ENCODE peak calls at places on chromosomes 3 and 15, in five cellular contexts. One of them, this sample, is unnamed.

GRCh38 chr3:73546961-73547360 is 77.8 kb downstream of the PDZRN3 start:
- DNase-seq in T follicular helper cell: no peak
- DNase-seq in RPMI8226: no peak
- DNase-seq in HFF-Myc: peak
- DNase-seq in activated T-cell treated with anti-CD3 and anti-CD28 coated beads for 1 hour: no peak
- DNase-seq in this sample: no peak

GRCh38 chr3:31748281-31749245 is 215.8 kb downstream of the STT3B start:
- DNase-seq in T follicular helper cell: no peak
- DNase-seq in RPMI8226: no peak
- DNase-seq in HFF-Myc: no peak
- DNase-seq in activated T-cell treated with anti-CD3 and anti-CD28 coated beads for 1 hour: no peak
- DNase-seq in this sample: no peak

GRCh38 chr3:48157215-48157840 is 30.9 kb downstream of the CDC25A start:
- DNase-seq in T follicular helper cell: no peak
- DNase-seq in RPMI8226: no peak
- DNase-seq in HFF-Myc: no peak
- DNase-seq in activated T-cell treated with anti-CD3 and anti-CD28 coated beads for 1 hour: no peak
- DNase-seq in this sample: no peak

GRCh38 chr3:125192190-125193035 is 20.1 kb downstream of the SLC12A8 start:
- DNase-seq in T follicular helper cell: no peak
- DNase-seq in RPMI8226: no peak
- DNase-seq in HFF-Myc: no peak
- DNase-seq in activated T-cell treated with anti-CD3 and anti-CD28 coated beads for 1 hour: no peak
- DNase-seq in this sample: no peak

GRCh38 chr3:177618873-177619771 is 421.8 kb upstream of the TBL1XR1 start:
- DNase-seq in T follicular helper cell: no peak
- DNase-seq in RPMI8226: peak
- DNase-seq in HFF-Myc: no peak
- DNase-seq in activated T-cell treated with anti-CD3 and anti-CD28 coated beads for 1 hour: no peak
- DNase-seq in this sample: no peak

GRCh38 chr3:10783360-10784346 is 32.4 kb upstream of the SLC6A11 start:
- DNase-seq in T follicular helper cell: peak
- DNase-seq in RPMI8226: peak
- DNase-seq in HFF-Myc: no peak
- DNase-seq in activated T-cell treated with anti-CD3 and anti-CD28 coated beads for 1 hour: no peak
- DNase-seq in this sample: no peak

GRCh38 chr3:96863129-96863740 is 48.8 kb downstream of the EPHA6 start:
- DNase-seq in T follicular helper cell: no peak
- DNase-seq in RPMI8226: peak
- DNase-seq in HFF-Myc: peak
- DNase-seq in activated T-cell treated with anti-CD3 and anti-CD28 coated beads for 1 hour: no peak
- DNase-seq in this sample: no peak

GRCh38 chr15:91849749-91850161 is 3.8 kb upstream of the SLCO3A1 start:
- DNase-seq in T follicular helper cell: no peak
- DNase-seq in RPMI8226: peak
- DNase-seq in HFF-Myc: no peak
- DNase-seq in activated T-cell treated with anti-CD3 and anti-CD28 coated beads for 1 hour: no peak
- DNase-seq in this sample: no peak

This sample was measured in right cardiac atrium.